ENCODE peak calls at places on chromosomes 12 and 14, in nine cellular contexts. P, A, D, C, U, R, S, I and J are unnamed samples.
A peak's percentile ranks its signal among the peaks of the same experiment; 100 is the strongest.

GRCh38 chr12:9115731-9116689 is at the start of gene A2M:
- DNase-seq in P (no peak), A (peak; percentile 76), D (no peak), C (no peak), U (no peak), R (no peak), S (no peak), I (no peak), J (no peak)

GRCh38 chr12:51531982-51532497 is 59.0 kb upstream of the SCN8A start:
- DNase-seq in P (peak; percentile 80), A (peak; percentile 44), D (peak; percentile 86), C (peak; percentile 56), U (peak; percentile 84), R (no peak), S (peak; percentile 86), I (peak; percentile 34), J (peak; percentile 57)

GRCh38 chr12:6337958-6338406 is 3.9 kb downstream of the TNFRSF1A start:
- DNase-seq in P (no peak), A (peak; percentile 42), D (no peak), C (no peak), U (no peak), R (no peak), S (no peak), I (no peak), J (no peak)

GRCh38 chr12:51361419-51362016 is 15.0 kb upstream of the CELA1 start:
- DNase-seq in P (no peak), A (no peak), D (no peak), C (no peak), U (no peak), R (no peak), S (no peak), I (no peak), J (no peak)

GRCh38 chr14:20866963-20867362 is 24.2 kb upstream of the RNASE3 start:
- DNase-seq in P (no peak), A (no peak), D (no peak), C (no peak), U (no peak), R (no peak), S (peak; percentile 5), I (no peak), J (peak; percentile 17)

GRCh38 chr14:73283592-73284379 is 46.5 kb downstream of the PAPLN start:
- DNase-seq in P (no peak), A (no peak), D (no peak), C (no peak), U (no peak), R (no peak), S (no peak), I (no peak), J (no peak)

GRCh38 chr12:56346663-56347062 is 8.0 kb downstream of the IL23A start:
- DNase-seq in P (no peak), A (no peak), D (no peak), C (no peak), U (no peak), R (no peak), S (peak; percentile 51), I (no peak), J (no peak)

GRCh38 chr14:72906879-72907278 is 13.0 kb upstream of the DPF3 start:
- DNase-seq in P (no peak), A (no peak), D (no peak), C (no peak), U (no peak), R (no peak), S (no peak), I (no peak), J (no peak)

GRCh38 chr14:100469632-100470522 is 117.3 kb downstream of the BEGAIN start:
- DNase-seq in P (no peak), A (no peak), D (no peak), C (no peak), U (no peak), R (no peak), S (peak; percentile 46), I (no peak), J (no peak)

GRCh38 chr14:100472094-100472455 is 115.1 kb downstream of the BEGAIN start:
- DNase-seq in P (no peak), A (no peak), D (no peak), C (no peak), U (no peak), R (no peak), S (no peak), I (no peak), J (no peak)

GRCh38 chr14:100471451-100472093 is 115.6 kb downstream of the BEGAIN start:
- DNase-seq in P (no peak), A (no peak), D (no peak), C (no peak), U (no peak), R (no peak), S (no peak), I (no peak), J (no peak)

GRCh38 chr14:100468557-100468956 is 118.7 kb downstream of the BEGAIN start:
- DNase-seq in P (no peak), A (no peak), D (no peak), C (no peak), U (no peak), R (no peak), S (no peak), I (no peak), J (no peak)

DNA sequence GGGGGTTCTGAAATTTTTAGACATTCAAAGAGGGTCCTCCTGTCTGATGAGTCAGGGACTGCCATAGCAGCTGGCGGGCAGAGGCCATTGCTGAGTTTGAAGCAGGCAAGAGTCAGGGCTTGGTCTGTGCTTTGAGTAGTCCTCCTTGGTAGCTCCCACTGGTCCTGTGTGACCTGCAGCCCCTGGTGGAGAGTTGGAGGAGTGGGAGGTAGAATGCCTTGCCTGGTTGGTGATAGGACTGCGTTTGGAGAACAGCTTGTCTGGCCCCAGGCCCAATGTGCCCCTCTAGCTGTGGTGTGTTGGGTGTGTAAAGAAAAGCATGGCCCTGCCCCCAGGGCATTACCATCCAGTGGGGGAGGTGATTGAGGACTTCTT is 116.7 kb downstream of the BEGAIN start:
- DNase-seq in P (no peak), A (no peak), D (no peak), C (no peak), U (no peak), R (no peak), S (no peak), I (no peak), J (no peak)
- TF ChIP-seq CTCF in P (no peak), A (no peak), D (no peak), C (no peak), U (peak; percentile 14), R (no peak), S (no peak), I (no peak), J (no peak)

GRCh38 chr12:46556820-46557524 is 184.4 kb upstream of the SLC38A2 start:
- DNase-seq in P (no peak), A (no peak), D (no peak), C (no peak), U (no peak), R (no peak), S (peak; percentile 6), I (peak; percentile 62), J (peak; percentile 96)
- TF ChIP-seq CTCF in P (no peak), A (no peak), D (no peak), C (no peak), U (no peak), R (no peak), S (no peak), I (no peak), J (no peak)

GRCh38 chr14:87712386-87713113 is 280.4 kb downstream of the GALC start:
- DNase-seq in P (no peak), A (peak; percentile 23), D (no peak), C (no peak), U (no peak), R (no peak), S (no peak), I (no peak), J (no peak)
- TF ChIP-seq CTCF in P (no peak), A (peak; percentile 40), D (no peak), C (no peak), U (peak; percentile 33), R (peak; percentile 17), S (no peak), I (no peak), J (no peak)

GRCh38 chr12:20376984-20377383 is 8.6 kb downstream of the PDE3A start:
- DNase-seq in P (no peak), A (no peak), D (no peak), C (no peak), U (no peak), R (no peak), S (no peak), I (no peak), J (no peak)
- TF ChIP-seq CTCF in P (peak; percentile 26), A (peak; percentile 23), D (peak; percentile 15), C (no peak), U (peak; percentile 69), R (peak; percentile 29), S (peak; percentile 20), I (peak; percentile 42), J (peak; percentile 24)

GRCh38 chr12:126224032-126224431 is 1158.8 kb downstream of the AACS start:
- DNase-seq in P (no peak), A (no peak), D (no peak), C (no peak), U (no peak), R (no peak), S (no peak), I (no peak), J (no peak)

GRCh38 chr12:126233625-126234024 is 1168.4 kb downstream of the AACS start:
- DNase-seq in P (no peak), A (no peak), D (no peak), C (no peak), U (no peak), R (no peak), S (no peak), I (no peak), J (no peak)

GRCh38 chr12:126228936-126229335 is 1163.7 kb downstream of the AACS start:
- DNase-seq in P (no peak), A (no peak), D (no peak), C (no peak), U (no peak), R (no peak), S (no peak), I (no peak), J (no peak)
- TF ChIP-seq CTCF in P (no peak), A (no peak), D (no peak), C (no peak), U (no peak), R (no peak), S (no peak), I (no peak), J (no peak)